ENCODE peak calls at places on chromosome 19, in five cellular contexts. One of them, this sample, is unnamed.

GRCh38 chr19:54069482-54069881 is 5.8 kb upstream of the VSTM1 start:
- DNase-seq in ovary: no peak
- DNase-seq in transverse colon: no peak
- DNase-seq in upper lobe of left lung: no peak
- DNase-seq in stomach: no peak
- DNase-seq in this sample: no peak

GRCh38 chr19:3358392-3358918 is 7.9 kb upstream of the NFIC start:
- DNase-seq in ovary: peak; percentile 65
- DNase-seq in transverse colon: no peak
- DNase-seq in upper lobe of left lung: no peak
- DNase-seq in stomach: no peak
- DNase-seq in this sample: no peak

GRCh38 chr19:862529-863304 is 3.3 kb downstream of the CFD start:
- DNase-seq in ovary: peak; percentile 73
- DNase-seq in transverse colon: peak; percentile 76
- DNase-seq in upper lobe of left lung: peak; percentile 70
- DNase-seq in stomach: peak; percentile 61
- DNase-seq in this sample: peak; percentile 64

GRCh38 chr19:55247621-55248099 is 11.2 kb downstream of the PPP6R1 start:
- DNase-seq in ovary: no peak
- DNase-seq in transverse colon: peak; percentile 58
- DNase-seq in upper lobe of left lung: no peak
- DNase-seq in stomach: no peak
- DNase-seq in this sample: no peak

GRCh38 chr19:41914906-41915247 is 13.4 kb downstream of the ERFL start:
- DNase-seq in ovary: no peak
- DNase-seq in transverse colon: no peak
- DNase-seq in upper lobe of left lung: no peak
- DNase-seq in stomach: no peak
- DNase-seq in this sample: no peak

GRCh38 chr19:23365222-23365621 is 30.0 kb downstream of the ZNF91 start:
- DNase-seq in ovary: no peak
- DNase-seq in transverse colon: no peak
- DNase-seq in upper lobe of left lung: no peak
- DNase-seq in stomach: no peak
- DNase-seq in this sample: no peak

GRCh38 chr19:44973982-44974735 is 19.0 kb downstream of the CLPTM1 start:
- DNase-seq in ovary: no peak
- DNase-seq in transverse colon: no peak
- DNase-seq in upper lobe of left lung: no peak
- DNase-seq in stomach: no peak
- DNase-seq in this sample: no peak

GRCh38 chr19:16585808-16586476 is 13.7 kb upstream of the SLC35E1 start:
- DNase-seq in ovary: no peak
- DNase-seq in transverse colon: peak; percentile 62
- DNase-seq in upper lobe of left lung: peak; percentile 45
- DNase-seq in stomach: no peak
- DNase-seq in this sample: no peak

GRCh38 chr19:46608581-46609345 is 7.6 kb downstream of the CALM3 start:
- DNase-seq in ovary: no peak
- DNase-seq in transverse colon: peak; percentile 7
- DNase-seq in upper lobe of left lung: no peak
- DNase-seq in stomach: no peak
- DNase-seq in this sample: peak; percentile 12

GRCh38 chr19:42252365-42253244 is 2.3 kb downstream of the ERF start:
- DNase-seq in ovary: peak; percentile 68
- DNase-seq in transverse colon: no peak
- DNase-seq in upper lobe of left lung: peak; percentile 60
- DNase-seq in stomach: no peak
- DNase-seq in this sample: no peak

GRCh38 chr19:1026189-1027019 is at the start of gene CNN2:
- DNase-seq in ovary: peak; percentile 84
- DNase-seq in transverse colon: peak; percentile 87
- DNase-seq in upper lobe of left lung: peak; percentile 89
- DNase-seq in stomach: peak; percentile 88
- DNase-seq in this sample: peak; percentile 71

GRCh38 chr19:13001502-13002388 is 6.5 kb downstream of the NFIX start:
- DNase-seq in ovary: peak; percentile 92
- DNase-seq in transverse colon: peak; percentile 52
- DNase-seq in upper lobe of left lung: no peak
- DNase-seq in stomach: peak; percentile 71
- DNase-seq in this sample: no peak

GRCh38 chr19:13843104-13843921 is 33.6 kb upstream of the NANOS3 start:
- DNase-seq in ovary: peak; percentile 75
- DNase-seq in transverse colon: peak; percentile 75
- DNase-seq in upper lobe of left lung: peak; percentile 77
- DNase-seq in stomach: peak; percentile 78
- DNase-seq in this sample: no peak

GRCh38 chr19:43503501-43504425 is 783 bp downstream of the PHLDB3 start:
- DNase-seq in ovary: peak; percentile 99
- DNase-seq in transverse colon: peak; percentile 98
- DNase-seq in upper lobe of left lung: peak; percentile 96
- DNase-seq in stomach: peak; percentile 98
- DNase-seq in this sample: peak; percentile 98

GRCh38 chr19:2661615-2662014 is 40.9 kb downstream of the GNG7 start:
- DNase-seq in ovary: no peak
- DNase-seq in transverse colon: no peak
- DNase-seq in upper lobe of left lung: no peak
- DNase-seq in stomach: no peak
- DNase-seq in this sample: no peak

GRCh38 chr19:5340637-5341447 is at the start of gene PTPRS:
- DNase-seq in ovary: peak; percentile 86
- DNase-seq in transverse colon: peak; percentile 71
- DNase-seq in upper lobe of left lung: peak; percentile 35
- DNase-seq in stomach: peak; percentile 77
- DNase-seq in this sample: peak; percentile 38

GRCh38 chr19:45097776-45098520 is 5.0 kb downstream of the PPP1R37 start:
- DNase-seq in ovary: no peak
- DNase-seq in transverse colon: no peak
- DNase-seq in upper lobe of left lung: peak; percentile 68
- DNase-seq in stomach: peak; percentile 51
- DNase-seq in this sample: no peak

GRCh38 chr19:497861-498590 is 1.7 kb downstream of the MADCAM1 start:
- DNase-seq in ovary: no peak
- DNase-seq in transverse colon: no peak
- DNase-seq in upper lobe of left lung: no peak
- DNase-seq in stomach: no peak
- DNase-seq in this sample: no peak

GRCh38 chr19:2207008-2207407 is 29.1 kb downstream of the PLEKHJ1 start:
- DNase-seq in ovary: no peak
- DNase-seq in transverse colon: no peak
- DNase-seq in upper lobe of left lung: no peak
- DNase-seq in stomach: no peak
- DNase-seq in this sample: no peak

GRCh38 chr19:4533835-4534424 is 1.1 kb downstream of the PLIN5 start:
- DNase-seq in ovary: no peak
- DNase-seq in transverse colon: no peak
- DNase-seq in upper lobe of left lung: no peak
- DNase-seq in stomach: no peak
- DNase-seq in this sample: no peak

GRCh38 chr19:37519890-37520289 is 13.2 kb downstream of the ZNF793 start:
- DNase-seq in ovary: no peak
- DNase-seq in transverse colon: no peak
- DNase-seq in upper lobe of left lung: no peak
- DNase-seq in stomach: no peak
- DNase-seq in this sample: no peak

GRCh38 chr19:34232566-34233481 is 21.5 kb upstream of the GARRE1 start:
- DNase-seq in ovary: peak; percentile 73
- DNase-seq in transverse colon: no peak
- DNase-seq in upper lobe of left lung: no peak
- DNase-seq in stomach: no peak
- DNase-seq in this sample: peak; percentile 19

GRCh38 chr19:45638930-45639729 is at the start of gene EML2:
- DNase-seq in ovary: no peak
- DNase-seq in transverse colon: peak; percentile 80
- DNase-seq in upper lobe of left lung: peak; percentile 72
- DNase-seq in stomach: peak; percentile 71
- DNase-seq in this sample: no peak

GRCh38 chr19:54430306-54431254 is 15.3 kb downstream of the TTYH1 start:
- DNase-seq in ovary: peak; percentile 64
- DNase-seq in transverse colon: peak; percentile 37
- DNase-seq in upper lobe of left lung: no peak
- DNase-seq in stomach: no peak
- DNase-seq in this sample: no peak

GRCh38 chr19:3682741-3683404 is 17.4 kb downstream of the PIP5K1C start:
- DNase-seq in ovary: peak; percentile 57
- DNase-seq in transverse colon: no peak
- DNase-seq in upper lobe of left lung: no peak
- DNase-seq in stomach: no peak
- DNase-seq in this sample: no peak

GRCh38 chr19:53957448-53958167 is 5.1 kb upstream of the CACNG8 start:
- DNase-seq in ovary: no peak
- DNase-seq in transverse colon: no peak
- DNase-seq in upper lobe of left lung: no peak
- DNase-seq in stomach: no peak
- DNase-seq in this sample: no peak

GRCh38 chr19:14979136-14979497 is 547 bp downstream of the SLC1A6 start:
- DNase-seq in ovary: no peak
- DNase-seq in transverse colon: no peak
- DNase-seq in upper lobe of left lung: no peak
- DNase-seq in stomach: no peak
- DNase-seq in this sample: no peak

GRCh38 chr19:14979498-14980255 is at the start of gene SLC1A6:
- DNase-seq in ovary: no peak
- DNase-seq in transverse colon: no peak
- DNase-seq in upper lobe of left lung: no peak
- DNase-seq in stomach: no peak
- DNase-seq in this sample: no peak

GRCh38 chr19:14977128-14977527 is 2.5 kb downstream of the SLC1A6 start:
- DNase-seq in ovary: no peak
- DNase-seq in transverse colon: no peak
- DNase-seq in upper lobe of left lung: no peak
- DNase-seq in stomach: no peak
- DNase-seq in this sample: no peak

GRCh38 chr19:14974488-14974887 is 5.2 kb downstream of the SLC1A6 start:
- DNase-seq in ovary: no peak
- DNase-seq in transverse colon: no peak
- DNase-seq in upper lobe of left lung: no peak
- DNase-seq in stomach: no peak
- DNase-seq in this sample: no peak

GRCh38 chr19:14978377-14978776 is 1.3 kb downstream of the SLC1A6 start:
- DNase-seq in ovary: no peak
- DNase-seq in transverse colon: no peak
- DNase-seq in upper lobe of left lung: no peak
- DNase-seq in stomach: no peak
- DNase-seq in this sample: no peak
- H3K4me3 ChIP-seq in ovary: no peak overlapping the region
- H3K4me3 ChIP-seq in transverse colon: no peak overlapping the region
- H3K4me3 ChIP-seq in upper lobe of left lung: no peak overlapping the region
- H3K4me3 ChIP-seq in stomach: no peak overlapping the region
- H3K4me3 ChIP-seq in this sample: no peak overlapping the region

GRCh38 chr19:7903244-7904073 is at the start of gene MAP2K7:
- DNase-seq in ovary: peak; percentile 100
- DNase-seq in transverse colon: peak; percentile 100
- DNase-seq in upper lobe of left lung: peak; percentile 99
- DNase-seq in stomach: peak; percentile 100
- DNase-seq in this sample: peak; percentile 99
- TF ChIP-seq EP300 in ovary: peak; percentile 53
- TF ChIP-seq EP300 in transverse colon: no peak
- TF ChIP-seq EP300 in upper lobe of left lung: peak; percentile 77
- TF ChIP-seq EP300 in stomach: no peak
- TF ChIP-seq EP300 in this sample: peak; percentile 97

GRCh38 chr19:6769006-6769637 is 1.9 kb upstream of the SH2D3A start:
- DNase-seq in ovary: no peak
- DNase-seq in transverse colon: no peak
- DNase-seq in upper lobe of left lung: no peak
- DNase-seq in stomach: no peak
- DNase-seq in this sample: no peak

GRCh38 chr19:6767357-6768235 is at the start of gene SH2D3A:
- DNase-seq in ovary: no peak
- DNase-seq in transverse colon: peak; percentile 98
- DNase-seq in upper lobe of left lung: peak; percentile 96
- DNase-seq in stomach: peak; percentile 96
- DNase-seq in this sample: no peak

GRCh38 chr19:6767081-6767356 is 216 bp downstream of the SH2D3A start:
- DNase-seq in ovary: no peak
- DNase-seq in transverse colon: no peak
- DNase-seq in upper lobe of left lung: no peak
- DNase-seq in stomach: no peak
- DNase-seq in this sample: no peak

GRCh38 chr19:6766357-6767080 is 716 bp downstream of the SH2D3A start:
- DNase-seq in ovary: no peak
- DNase-seq in transverse colon: no peak
- DNase-seq in upper lobe of left lung: no peak
- DNase-seq in stomach: no peak
- DNase-seq in this sample: no peak

GRCh38 chr19:6768236-6768785 is 1.1 kb upstream of the SH2D3A start:
- DNase-seq in ovary: no peak
- DNase-seq in transverse colon: no peak
- DNase-seq in upper lobe of left lung: no peak
- DNase-seq in stomach: no peak
- DNase-seq in this sample: no peak
- H3K4me3 ChIP-seq in ovary: no peak overlapping the region
- H3K4me3 ChIP-seq in transverse colon: peak overlapping the region; percentile 61
- H3K4me3 ChIP-seq in upper lobe of left lung: peak overlapping the region; percentile 56
- H3K4me3 ChIP-seq in stomach: peak overlapping the region; percentile 58
- H3K4me3 ChIP-seq in this sample: no peak overlapping the region

DNA sequence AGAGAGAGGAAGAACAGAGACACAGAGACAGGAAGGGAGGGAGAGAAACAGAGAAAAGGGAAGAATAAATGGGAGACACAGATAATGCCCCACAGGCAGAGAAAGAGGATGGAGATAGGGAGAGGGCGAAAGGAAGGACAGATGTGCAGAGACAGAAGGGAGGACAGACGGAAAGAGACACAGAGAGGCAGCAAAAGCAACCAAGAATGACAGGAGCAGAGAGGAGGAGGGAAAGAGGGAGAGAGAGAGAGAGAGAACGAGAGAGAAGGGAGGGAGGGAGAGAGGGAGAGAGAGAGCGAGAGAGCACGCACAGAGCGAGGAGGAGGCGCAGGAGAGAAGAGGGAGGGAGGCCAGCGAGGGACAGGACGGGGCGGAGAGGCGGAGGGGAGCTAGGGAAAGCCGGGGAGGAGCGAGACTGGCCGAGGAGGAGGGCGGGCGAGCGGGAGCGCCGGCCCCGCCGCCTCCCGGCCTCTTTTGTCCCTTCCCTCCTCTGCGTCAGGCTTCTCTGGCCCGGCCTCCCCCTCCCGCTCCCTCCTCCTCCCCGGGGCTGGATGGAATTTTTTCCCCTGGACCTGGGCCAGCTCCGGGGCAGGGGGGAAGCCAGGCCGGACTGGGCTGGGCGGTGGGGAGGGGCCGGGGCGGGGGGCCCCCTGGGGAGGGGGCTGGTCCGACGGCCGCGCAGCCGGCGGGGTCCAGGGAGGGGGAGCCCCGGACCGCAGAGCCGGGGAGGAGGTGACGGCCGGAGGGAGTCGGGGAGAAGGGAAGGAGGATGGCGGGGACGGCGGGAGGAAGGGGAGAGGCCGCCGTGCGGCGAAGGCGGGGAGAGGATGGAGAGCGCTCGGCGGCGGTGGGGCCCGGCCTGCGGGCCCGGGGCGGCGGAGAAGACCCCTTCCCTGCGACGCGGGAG is 4.2 kb upstream of the SPACA6 start:
- DNase-seq in ovary: peak; percentile 98
- DNase-seq in transverse colon: peak; percentile 82
- DNase-seq in upper lobe of left lung: peak; percentile 86
- DNase-seq in stomach: peak; percentile 88
- DNase-seq in this sample: peak; percentile 90
- TF ChIP-seq EP300 in ovary: no peak
- TF ChIP-seq EP300 in transverse colon: no peak
- TF ChIP-seq EP300 in upper lobe of left lung: no peak
- TF ChIP-seq EP300 in stomach: no peak
- TF ChIP-seq EP300 in this sample: peak; percentile 87

GRCh38 chr19:49231389-49231788 is 73.8 kb downstream of the TRPM4 start:
- DNase-seq in ovary: no peak
- DNase-seq in transverse colon: no peak
- DNase-seq in upper lobe of left lung: no peak
- DNase-seq in stomach: no peak
- DNase-seq in this sample: no peak
- H3K4me3 ChIP-seq in ovary: no peak overlapping the region
- H3K4me3 ChIP-seq in transverse colon: no peak overlapping the region
- H3K4me3 ChIP-seq in upper lobe of left lung: no peak overlapping the region
- H3K4me3 ChIP-seq in stomach: no peak overlapping the region
- H3K4me3 ChIP-seq in this sample: no peak overlapping the region